ENCODE peak calls at places on chromosomes 1 and 21, in ten cellular contexts. N is MCF 10A; Y is colonic mucosa; F is CD8-positive, alpha-beta T cell; J is astrocyte of the cerebellum; H is bronchial epithelial cell; T is mucosa of descending colon; I is WERI-Rb-1; S is AG09309; X is PC-3. M is an unnamed sample.

GRCh38 chr1:24535021-24535424 is 20.9 kb upstream of the NCMAP start:
- DNase-seq in N (no peak), Y (no peak), F (peak), J (no peak), H (no peak), T (peak), I (no peak), S (no peak), X (no peak), M (peak)

GRCh38 chr1:26771643-26772321 is 16.0 kb upstream of the PIGV start:
- DNase-seq in N (peak), Y (peak), F (no peak), J (peak), H (peak), T (no peak), I (no peak), S (peak), X (peak), M (peak)

GRCh38 chr21:45640001-45640887 is 3.3 kb upstream of the PCBP3 start:
- DNase-seq in N (no peak), Y (no peak), F (no peak), J (no peak), H (no peak), T (no peak), I (peak), S (no peak), X (no peak), M (peak)

GRCh38 chr1:42937836-42938595 is 20.7 kb downstream of the SLC2A1 start:
- DNase-seq in N (peak), Y (peak), F (no peak), J (no peak), H (peak), T (peak), I (no peak), S (no peak), X (peak), M (no peak)

GRCh38 chr1:247360991-247361721 is 29.5 kb upstream of the ZNF496 start:
- DNase-seq in N (no peak), Y (peak), F (no peak), J (no peak), H (no peak), T (no peak), I (no peak), S (no peak), X (no peak), M (no peak)

GRCh38 chr1:8595919-8596318 is 221.5 kb downstream of the RERE start:
- DNase-seq in N (no peak), Y (no peak), F (no peak), J (no peak), H (no peak), T (no peak), I (no peak), S (no peak), X (no peak), M (peak)

GRCh38 chr1:109500886-109501285 is 7.0 kb downstream of the CYB561D1 start:
- DNase-seq in N (no peak), Y (no peak), F (no peak), J (no peak), H (no peak), T (no peak), I (no peak), S (peak), X (no peak), M (no peak)

GRCh38 chr21:46550511-46550941 is 54.4 kb downstream of the S100B start:
- DNase-seq in N (no peak), Y (no peak), F (peak), J (no peak), H (no peak), T (no peak), I (no peak), S (no peak), X (no peak), M (no peak)

DNA sequence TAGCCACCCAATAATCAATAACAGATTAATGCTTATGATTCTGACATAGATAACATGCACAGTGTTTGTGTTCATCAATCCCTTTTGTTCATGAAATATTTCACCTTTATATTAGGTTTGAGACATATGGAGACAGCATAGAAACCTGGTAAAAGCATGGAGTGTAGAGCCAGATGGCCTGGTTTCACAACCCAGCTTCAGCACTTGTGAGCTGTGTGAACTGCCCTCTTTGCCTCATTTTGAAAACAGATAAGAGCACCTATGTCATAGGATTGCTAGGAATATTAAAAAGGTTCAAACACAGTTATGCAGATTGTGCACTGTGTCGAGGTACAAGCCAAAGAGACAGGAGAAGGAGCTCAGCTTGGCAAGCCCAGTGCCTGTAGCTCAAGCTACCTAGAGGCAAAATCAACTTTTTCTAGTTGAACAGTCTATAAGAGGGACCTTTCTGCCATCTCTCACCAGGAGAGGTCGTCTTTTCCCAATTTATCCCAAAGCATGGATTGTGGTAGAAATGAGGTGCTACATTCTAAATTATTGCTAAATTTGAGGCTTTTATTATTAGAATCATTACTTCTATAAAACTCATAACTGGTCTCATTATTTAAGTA is 5.0 kb downstream of the CHODL start:
- DNase-seq in N (peak), Y (no peak), F (no peak), J (no peak), H (no peak), T (no peak), I (peak), S (no peak), X (peak), M (no peak)
- TF ChIP-seq CTCF in N (no peak), Y (no peak), F (no peak), J (no peak), H (no peak), T (no peak), I (peak), S (no peak), X (peak), M (no peak)

GRCh38 chr1:188599313-188599712 is 1770.6 kb downstream of the PLA2G4A start:
- DNase-seq in N (peak), Y (no peak), F (no peak), J (no peak), H (no peak), T (no peak), I (no peak), S (no peak), X (peak), M (no peak)
- TF ChIP-seq CTCF in N (no peak), Y (no peak), F (no peak), J (no peak), H (no peak), T (no peak), I (no peak), S (no peak), X (peak), M (no peak)

DNA sequence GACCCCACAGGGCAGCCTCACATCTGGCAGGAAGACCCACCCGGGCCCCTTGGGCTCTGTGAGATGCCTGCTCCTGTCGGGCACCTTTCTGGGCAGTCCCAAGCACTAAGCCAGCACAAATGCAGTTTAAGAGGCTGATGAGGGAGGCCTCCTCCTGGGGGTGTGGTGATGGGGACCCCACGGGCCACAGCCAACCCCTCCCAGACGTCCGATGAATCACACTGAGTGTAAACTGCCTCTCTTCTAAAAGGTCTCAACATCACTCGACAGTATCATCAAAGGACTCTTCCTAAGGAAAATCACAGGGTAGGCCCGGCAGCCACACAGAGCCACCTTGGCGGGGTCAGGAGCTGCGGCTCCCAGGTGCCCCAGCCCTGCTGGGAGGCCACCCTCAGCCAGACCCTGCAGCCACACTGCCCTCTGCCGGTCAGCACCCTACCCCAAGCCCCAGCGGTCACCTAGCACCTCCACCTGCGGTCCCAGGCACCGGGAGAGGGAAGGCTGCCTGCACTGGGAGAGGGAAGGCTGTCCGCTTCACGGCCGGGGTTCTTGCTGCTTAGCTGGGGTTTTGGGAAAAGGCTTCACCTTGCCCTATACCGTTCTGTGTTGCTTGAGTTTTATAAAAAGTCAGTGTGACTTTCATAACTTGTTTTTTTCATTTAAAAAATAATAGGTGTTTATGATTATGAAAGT is 3.8 kb upstream of the PRKCZ start:
- DNase-seq in N (peak), Y (peak), F (peak), J (no peak), H (peak), T (peak), I (peak), S (no peak), X (peak), M (peak)
- TF ChIP-seq CTCF in N (peak), Y (peak), F (no peak), J (peak), H (peak), T (peak), I (peak), S (peak), X (peak), M (peak)

GRCh38 chr21:29366532-29366931 is 67.8 kb downstream of the BACH1 start:
- DNase-seq in N (no peak), Y (no peak), F (no peak), J (no peak), H (no peak), T (no peak), I (no peak), S (no peak), X (no peak), M (no peak)

GRCh38 chr21:29365636-29366305 is 67.0 kb downstream of the BACH1 start:
- DNase-seq in N (no peak), Y (no peak), F (no peak), J (no peak), H (no peak), T (no peak), I (no peak), S (no peak), X (no peak), M (no peak)

GRCh38 chr21:29362758-29363157 is 64.0 kb downstream of the BACH1 start:
- DNase-seq in N (no peak), Y (no peak), F (no peak), J (no peak), H (no peak), T (no peak), I (no peak), S (no peak), X (no peak), M (no peak)

GRCh38 chr21:29359718-29360117 is 61.0 kb downstream of the BACH1 start:
- DNase-seq in N (no peak), Y (no peak), F (no peak), J (no peak), H (peak), T (no peak), I (no peak), S (no peak), X (peak), M (no peak)

GRCh38 chr21:29360799-29361765 is 62.4 kb downstream of the BACH1 start:
- DNase-seq in N (no peak), Y (no peak), F (no peak), J (no peak), H (peak), T (no peak), I (no peak), S (no peak), X (peak), M (no peak)
- TF ChIP-seq CTCF in N (no peak), Y (no peak), F (peak), J (peak), H (peak), T (no peak), I (peak), S (no peak), X (peak), M (no peak)

DNA sequence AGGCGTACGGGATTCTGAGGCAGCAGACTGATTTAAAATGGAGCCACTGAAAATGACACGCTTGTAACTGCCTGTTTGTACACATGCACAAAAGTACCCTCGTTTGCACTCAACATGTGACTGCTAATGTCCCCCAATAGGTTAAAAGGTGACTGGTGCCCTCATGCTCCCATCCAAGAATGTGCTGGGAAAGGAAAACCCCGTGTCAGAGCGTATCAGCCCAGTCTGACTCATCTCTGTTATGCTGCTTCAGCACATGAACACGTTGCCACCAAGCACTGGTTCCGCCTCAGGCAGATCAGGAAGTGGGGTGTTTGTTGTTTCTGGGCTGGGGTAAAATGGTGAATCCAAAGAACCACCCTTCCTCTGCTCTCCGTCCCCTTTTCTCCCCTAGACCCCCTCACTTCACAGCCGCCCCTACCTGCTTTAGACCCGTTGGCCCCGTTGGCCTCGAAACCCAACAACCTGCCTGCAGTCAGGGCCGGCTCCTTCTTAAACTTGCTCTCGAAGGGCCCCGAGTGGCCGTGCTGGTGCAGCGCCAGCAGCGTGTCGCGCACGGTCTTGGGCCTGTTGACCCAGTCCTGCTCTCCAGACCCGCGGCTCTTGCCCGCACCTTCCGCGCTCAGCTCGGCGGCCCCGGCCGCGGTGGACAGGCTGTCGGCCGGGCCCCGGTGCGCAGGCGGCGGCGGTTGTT is 1.8 kb downstream of the IRF2BP2 start:
- DNase-seq in N (peak), Y (peak), F (peak), J (peak), H (peak), T (peak), I (peak), S (no peak), X (peak), M (peak)
- TF ChIP-seq CTCF in N (peak), Y (no peak), F (no peak), J (no peak), H (no peak), T (no peak), I (peak), S (no peak), X (no peak), M (no peak)

GRCh38 chr1:222126052-222126451 is 384.2 kb upstream of the DUSP10 start:
- DNase-seq in N (no peak), Y (peak), F (no peak), J (no peak), H (no peak), T (no peak), I (no peak), S (no peak), X (no peak), M (no peak)
- TF ChIP-seq CTCF in N (no peak), Y (no peak), F (no peak), J (no peak), H (no peak), T (no peak), I (no peak), S (no peak), X (no peak), M (no peak)